ENCODE peak calls at places on chromosome 12, in seven cellular contexts. B is psoas muscle; Y is breast epithelium; Q is colonic mucosa; X is CD8-positive, alpha-beta T cell; H is stomach; N is heart right ventricle. R is an unnamed sample. For H3K4me1, the result is how much of the 10 kb centered on the place peaks cover.

GRCh38 chr12:105748806-105749600 is 389.8 kb downstream of the NUAK1 start:
- DNase-seq in B (no peak), Y (peak), Q (no peak), X (no peak), H (no peak), N (peak), R (no peak)

GRCh38 chr12:2641761-2642160 is 153.0 kb upstream of the FKBP4 start:
- DNase-seq in B (no peak), Y (no peak), Q (no peak), X (no peak), H (no peak), N (no peak), R (no peak)

GRCh38 chr12:15701721-15702156 is 87.4 kb downstream of the EPS8 start:
- DNase-seq in B (no peak), Y (no peak), Q (no peak), X (no peak), H (no peak), N (no peak), R (no peak)

GRCh38 chr12:89538902-89539301 is 13.1 kb upstream of the POC1B start:
- DNase-seq in B (no peak), Y (no peak), Q (no peak), X (no peak), H (no peak), N (no peak), R (no peak)

GRCh38 chr12:57008113-57008687 is 1.9 kb upstream of the ZBTB39 start:
- DNase-seq in B (no peak), Y (no peak), Q (no peak), X (no peak), H (no peak), N (no peak), R (no peak)

GRCh38 chr12:25496098-25496587 is 56.9 kb downstream of the LMNTD1 start:
- DNase-seq in B (no peak), Y (no peak), Q (no peak), X (no peak), H (no peak), N (no peak), R (no peak)

GRCh38 chr12:105107497-105108371 is at the start of gene WASHC4:
- DNase-seq in B (peak), Y (peak), Q (peak), X (peak), H (peak), N (peak), R (peak)

GRCh38 chr12:96534339-96534738 is 45.0 kb downstream of the CFAP54 start:
- DNase-seq in B (no peak), Y (no peak), Q (no peak), X (no peak), H (no peak), N (no peak), R (no peak)

GRCh38 chr12:34363050-34363673 is 340.9 kb downstream of the ALG10 start:
- DNase-seq in B (no peak), Y (no peak), Q (no peak), X (no peak), H (no peak), N (no peak), R (no peak)

GRCh38 chr12:6193853-6194815 is 6.1 kb upstream of the CD9 start:
- DNase-seq in B (no peak), Y (no peak), Q (no peak), X (no peak), H (peak), N (no peak), R (no peak)

GRCh38 chr12:47032644-47033043 is 46.8 kb upstream of the PCED1B start:
- DNase-seq in B (no peak), Y (no peak), Q (no peak), X (no peak), H (no peak), N (peak), R (no peak)

GRCh38 chr12:42953021-42953420 is 363.5 kb upstream of the PRICKLE1 start:
- DNase-seq in B (no peak), Y (no peak), Q (no peak), X (no peak), H (no peak), N (no peak), R (no peak)

GRCh38 chr12:3119745-3120660 is 42.8 kb downstream of the TSPAN9 start:
- DNase-seq in B (peak), Y (peak), Q (no peak), X (no peak), H (no peak), N (peak), R (peak)

GRCh38 chr12:51900323-51900889 is 6.9 kb upstream of the ACVRL1 start:
- DNase-seq in B (no peak), Y (no peak), Q (peak), X (no peak), H (no peak), N (no peak), R (no peak)

GRCh38 chr12:5220835-5221234 is 177.2 kb downstream of the KCNA5 start:
- DNase-seq in B (no peak), Y (no peak), Q (no peak), X (no peak), H (no peak), N (no peak), R (no peak)

GRCh38 chr12:89334770-89335169 is 17.5 kb downstream of the DUSP6 start:
- DNase-seq in B (no peak), Y (no peak), Q (no peak), X (no peak), H (no peak), N (no peak), R (no peak)

GRCh38 chr12:22282283-22282682 is 52.2 kb downstream of the ST8SIA1 start:
- DNase-seq in B (no peak), Y (no peak), Q (no peak), X (no peak), H (no peak), N (no peak), R (no peak)

GRCh38 chr12:6863033-6863432 is 4.3 kb upstream of the TPI1 start:
- DNase-seq in B (no peak), Y (no peak), Q (no peak), X (no peak), H (no peak), N (no peak), R (no peak)

GRCh38 chr12:30613119-30613830 is 82.4 kb downstream of the IPO8 start:
- DNase-seq in B (no peak), Y (no peak), Q (no peak), X (no peak), H (no peak), N (no peak), R (no peak)

GRCh38 chr12:8951744-8952143 is 2.3 kb upstream of the M6PR start:
- DNase-seq in B (no peak), Y (no peak), Q (no peak), X (no peak), H (no peak), N (no peak), R (no peak)

GRCh38 chr12:49827351-49828099 is 688 bp downstream of the NCKAP5L start:
- DNase-seq in B (peak), Y (peak), Q (peak), X (no peak), H (peak), N (peak), R (peak)

GRCh38 chr12:109678732-109679131 is 34.9 kb upstream of the FAM222A start:
- DNase-seq in B (no peak), Y (no peak), Q (no peak), X (no peak), H (no peak), N (no peak), R (no peak)

GRCh38 chr12:31845613-31846321 is 113.4 kb upstream of the RESF1 start:
- DNase-seq in B (no peak), Y (no peak), Q (no peak), X (no peak), H (no peak), N (no peak), R (no peak)

GRCh38 chr12:104750061-104750460 is 208.0 kb downstream of the SLC41A2 start:
- DNase-seq in B (no peak), Y (no peak), Q (no peak), X (no peak), H (no peak), N (peak), R (no peak)

GRCh38 chr12:94458882-94459772 is 540 bp downstream of the CEP83 start:
- DNase-seq in B (no peak), Y (no peak), Q (no peak), X (no peak), H (no peak), N (no peak), R (no peak)

GRCh38 chr12:6752181-6752930 is 585 bp downstream of the MLF2 start:
- DNase-seq in B (no peak), Y (peak), Q (peak), X (no peak), H (no peak), N (peak), R (no peak)

GRCh38 chr12:124537525-124538193 is 29.8 kb downstream of the NCOR2 start:
- DNase-seq in B (no peak), Y (no peak), Q (no peak), X (no peak), H (peak), N (no peak), R (no peak)

GRCh38 chr12:34294671-34295365 is 272.5 kb downstream of the ALG10 start:
- DNase-seq in B (peak), Y (no peak), Q (no peak), X (no peak), H (no peak), N (no peak), R (no peak)

GRCh38 chr12:61291647-61292046 is 968.6 kb upstream of the USP15 start:
- DNase-seq in B (no peak), Y (no peak), Q (no peak), X (no peak), H (no peak), N (no peak), R (no peak)

GRCh38 chr12:127257366-127257935 is 1009.5 kb upstream of the TMEM132C start:
- DNase-seq in B (no peak), Y (no peak), Q (no peak), X (no peak), H (no peak), N (no peak), R (no peak)

GRCh38 chr12:80565276-80565675 is 121.2 kb downstream of the PTPRQ start:
- DNase-seq in B (no peak), Y (no peak), Q (no peak), X (no peak), H (no peak), N (no peak), R (no peak)

GRCh38 chr12:116135209-116135930 is 142.1 kb downstream of the MED13L start:
- DNase-seq in B (no peak), Y (no peak), Q (no peak), X (no peak), H (no peak), N (peak), R (no peak)

GRCh38 chr12:69580074-69580473 is 5.2 kb upstream of the CCT2 start:
- DNase-seq in B (no peak), Y (no peak), Q (no peak), X (no peak), H (no peak), N (no peak), R (no peak)

GRCh38 chr12:49537709-49538601 is 875 bp upstream of the KCNH3 start:
- DNase-seq in B (no peak), Y (no peak), Q (no peak), X (no peak), H (peak), N (no peak), R (no peak)

GRCh38 chr12:104632724-104633181 is 176.0 kb downstream of the CHST11 start:
- DNase-seq in B (no peak), Y (no peak), Q (no peak), X (no peak), H (no peak), N (no peak), R (no peak)

GRCh38 chr12:100896192-100896591 is 101.6 kb downstream of the ANO4 start:
- DNase-seq in B (no peak), Y (no peak), Q (no peak), X (no peak), H (no peak), N (no peak), R (no peak)

GRCh38 chr12:88884600-88884999 is 304.3 kb upstream of the KITLG start:
- DNase-seq in B (no peak), Y (no peak), Q (no peak), X (no peak), H (no peak), N (no peak), R (no peak)

GRCh38 chr12:10590976-10591375 is 22.4 kb downstream of the MAGOHB start:
- DNase-seq in B (no peak), Y (no peak), Q (no peak), X (no peak), H (no peak), N (no peak), R (no peak)

GRCh38 chr12:24854908-24855307 is 94.0 kb downstream of the BCAT1 start:
- DNase-seq in B (no peak), Y (no peak), Q (no peak), X (no peak), H (no peak), N (no peak), R (no peak)

DNA sequence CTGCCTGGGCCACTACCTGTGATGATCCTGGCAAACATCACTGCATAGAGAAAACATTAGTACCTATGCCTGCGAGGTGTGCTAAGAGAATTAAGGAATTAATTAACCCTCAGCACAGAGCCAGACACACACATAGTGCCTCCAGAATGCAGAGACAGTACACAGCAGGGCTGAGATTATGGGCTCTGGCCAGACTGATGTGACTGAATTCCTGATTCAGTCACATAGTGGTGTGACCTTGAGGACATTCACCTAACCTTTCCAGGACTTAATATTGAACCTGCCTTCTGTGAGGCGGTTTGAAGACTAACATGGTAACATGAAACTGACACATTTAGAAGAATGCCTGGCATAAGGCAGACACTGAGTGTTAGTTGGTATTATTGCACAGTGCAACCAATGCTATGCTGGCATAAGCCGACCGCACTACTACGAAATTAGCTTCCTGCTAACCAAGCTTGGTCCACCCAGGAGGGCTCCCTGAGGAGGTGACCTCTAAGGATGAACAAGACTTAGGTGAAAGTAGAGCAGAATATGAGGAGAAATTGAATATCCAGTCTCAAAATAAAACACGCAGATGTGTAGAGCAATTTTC is 32.0 kb upstream of the SELPLG start:
- DNase-seq in B (no peak), Y (no peak), Q (no peak), X (no peak), H (no peak), N (no peak), R (no peak)
- H3K4me1 ChIP-seq in B (half or more), Y (under half), Q (under half), X (under half), H (half or more), N (under half), R (under half)

GRCh38 chr12:121227294-121227693 is 17.4 kb downstream of the P2RX4 start:
- DNase-seq in B (no peak), Y (peak), Q (peak), X (no peak), H (peak), N (no peak), R (peak)
- TF ChIP-seq CTCF in B (no peak), Y (no peak), Q (no peak), X (no peak), H (no peak), N (no peak), R (no peak)

DNA sequence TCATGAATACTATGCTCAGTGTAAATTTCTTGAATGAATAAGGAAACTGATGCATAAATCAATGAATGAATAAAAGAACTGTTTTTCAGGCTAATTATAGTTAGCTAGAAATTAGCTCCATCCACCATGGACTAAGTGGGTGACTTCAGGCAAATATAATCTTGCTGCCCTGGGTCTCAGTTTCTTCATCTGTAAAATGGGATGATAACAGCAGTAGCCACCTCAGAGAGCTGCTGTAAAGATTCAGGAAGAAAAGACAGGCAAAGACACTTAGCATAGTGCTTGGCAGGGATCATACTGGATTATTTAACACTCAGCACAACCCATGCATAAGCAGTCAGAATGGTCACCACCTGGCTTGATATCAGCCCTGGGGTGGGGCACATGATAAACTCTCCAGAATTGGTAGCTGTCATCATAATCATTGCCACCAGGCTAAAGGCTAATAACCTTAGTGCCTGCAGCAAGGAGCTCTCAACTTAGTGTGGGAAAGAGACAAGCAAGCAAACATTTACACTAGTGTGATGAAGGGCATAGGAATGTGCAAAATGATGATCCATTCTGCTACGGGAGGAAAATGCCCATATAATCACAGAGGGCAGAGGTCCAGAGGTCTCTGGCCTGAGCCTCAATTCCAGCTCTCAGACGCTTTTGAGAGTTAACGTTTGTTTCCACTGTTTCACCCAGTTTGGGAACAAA is 234.7 kb upstream of the TBX3 start:
- DNase-seq in B (no peak), Y (no peak), Q (no peak), X (no peak), H (no peak), N (no peak), R (no peak)
- H3K4me1 ChIP-seq in B (under half), Y (under half), Q (under half), X (under half), H (under half), N (under half), R (under half)

DNA sequence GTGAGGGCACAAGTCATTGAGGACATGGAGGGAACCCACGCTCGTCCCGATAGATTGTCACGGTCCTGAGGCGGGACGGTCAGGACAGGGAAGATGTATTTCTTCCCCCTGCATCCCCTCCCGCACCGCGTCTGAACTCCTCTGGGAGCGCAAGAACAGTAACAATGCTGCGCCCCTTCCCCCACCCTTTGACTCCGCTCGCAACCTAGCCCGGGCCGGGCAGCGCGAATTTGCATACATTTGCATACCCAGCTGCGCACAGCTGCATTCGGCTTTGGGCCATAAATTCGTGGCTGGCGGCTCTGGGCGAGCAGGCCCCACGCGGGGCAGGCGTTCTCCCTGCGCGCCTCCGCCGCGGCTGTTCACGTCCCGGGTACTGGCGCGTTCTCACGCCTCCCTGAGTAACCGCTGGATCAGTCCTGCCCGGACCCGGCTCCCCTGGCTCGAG is 29.0 kb upstream of the SMUG1 start:
- DNase-seq in B (no peak), Y (no peak), Q (peak), X (no peak), H (peak), N (no peak), R (peak)
- TF ChIP-seq CTCF in B (no peak), Y (no peak), Q (no peak), X (no peak), H (no peak), N (no peak), R (no peak)

DNA sequence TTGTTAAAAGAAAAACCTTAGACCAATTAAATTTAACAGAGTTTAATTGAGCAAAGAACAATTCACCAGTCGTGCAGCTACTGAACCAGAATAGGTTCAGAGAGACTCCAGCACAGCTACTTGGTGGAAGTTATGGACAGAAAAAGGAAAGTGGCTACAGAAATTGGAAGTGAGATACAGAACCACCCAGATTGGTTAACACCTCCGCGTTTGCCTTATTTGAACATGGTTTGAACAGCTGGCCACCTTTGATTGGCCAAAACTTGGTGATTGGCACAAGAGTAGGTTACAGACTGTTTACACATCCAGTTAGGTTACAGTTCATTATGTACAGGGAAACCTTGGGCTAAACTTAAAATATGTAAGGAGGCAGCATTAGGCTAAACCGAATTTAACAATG is 54.9 kb downstream of the SRGAP1 start:
- DNase-seq in B (no peak), Y (no peak), Q (peak), X (no peak), H (no peak), N (no peak), R (peak)
- H3K4me1 ChIP-seq in B (under half), Y (under half), Q (under half), X (under half), H (under half), N (under half), R (under half)

GRCh38 chr12:98644712-98645571 is at the start of the genes APAF1 and IKBIP:
- DNase-seq in B (peak), Y (peak), Q (peak), X (peak), H (peak), N (peak), R (peak)

GRCh38 chr12:98639526-98639925 is 5.1 kb downstream of the IKBIP start:
- DNase-seq in B (no peak), Y (no peak), Q (no peak), X (no peak), H (no peak), N (no peak), R (no peak)

GRCh38 chr12:98645572-98646067 is 530 bp downstream of the APAF1 start:
- DNase-seq in B (no peak), Y (no peak), Q (peak), X (no peak), H (peak), N (peak), R (no peak)

GRCh38 chr12:98646165-98646764 is 1.2 kb downstream of the APAF1 start:
- DNase-seq in B (no peak), Y (no peak), Q (no peak), X (no peak), H (no peak), N (no peak), R (no peak)

DNA sequence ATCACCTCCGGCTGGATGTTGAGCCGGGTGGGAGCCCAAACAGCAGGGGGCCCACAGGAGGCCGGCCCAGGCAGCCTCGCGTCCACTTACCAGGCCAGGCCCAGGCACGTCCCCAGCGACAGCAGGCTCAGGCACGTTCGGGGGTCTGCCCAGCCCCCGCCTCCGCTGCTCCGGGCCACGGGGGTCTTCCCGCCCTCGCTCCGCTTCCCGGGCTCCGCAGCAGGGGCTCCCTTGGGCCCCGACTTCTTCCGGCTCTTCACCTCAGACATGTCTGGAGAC is 216 bp downstream of the IKBIP start:
- DNase-seq in B (no peak), Y (peak), Q (no peak), X (no peak), H (peak), N (no peak), R (no peak)
- TF ChIP-seq CTCF in B (no peak), Y (no peak), Q (no peak), X (no peak), H (no peak), N (no peak), R (no peak)